ENCODE peak calls at places on chromosome 6, in four cellular contexts. W is IMR-90, T is adrenal gland, P is fibroblast of lung. F is an unnamed sample.

GRCh38 chr6:119881416-119881815 is 531.9 kb upstream of the MAN1A1 start:
- DNase-seq in W (no peak), T (peak; percentile 20), P (peak; percentile 27), F (no peak)

GRCh38 chr6:89260832-89261231 is 43.7 kb upstream of the GABRR1 start:
- DNase-seq in W (no peak), T (no peak), P (no peak), F (no peak)

GRCh38 chr6:151682922-151683321 is 124.6 kb upstream of the ESR1 start:
- DNase-seq in W (no peak), T (no peak), P (no peak), F (no peak)

GRCh38 chr6:722077-722524 is 29.2 kb upstream of the EXOC2 start:
- DNase-seq in W (peak; percentile 90), T (peak; percentile 57), P (peak; percentile 93), F (peak; percentile 90)

GRCh38 chr6:48068326-48069191 is 42.4 kb downstream of the PTCHD4 start:
- DNase-seq in W (no peak), T (no peak), P (no peak), F (no peak)

GRCh38 chr6:100271625-100272024 is 193.1 kb downstream of the SIM1 start:
- DNase-seq in W (no peak), T (no peak), P (no peak), F (no peak)

GRCh38 chr6:110542311-110543024 is 66.1 kb upstream of the SLC22A16 start:
- DNase-seq in W (no peak), T (no peak), P (no peak), F (no peak)

GRCh38 chr6:13472099-13472498 is 15.3 kb downstream of the GFOD1 start:
- DNase-seq in W (peak; percentile 30), T (no peak), P (peak; percentile 85), F (no peak)

GRCh38 chr6:170047813-170048212 is 243.1 kb downstream of the DLL1 start:
- DNase-seq in W (no peak), T (no peak), P (no peak), F (no peak)

GRCh38 chr6:106527979-106528378 is 101.3 kb downstream of the RTN4IP1 start:
- DNase-seq in W (peak; percentile 98), T (no peak), P (peak; percentile 95), F (no peak)

GRCh38 chr6:106199998-106200397 is 113.9 kb downstream of the PRDM1 start:
- DNase-seq in W (peak; percentile 93), T (no peak), P (peak; percentile 72), F (no peak)

GRCh38 chr6:138563650-138564049 is 64.4 kb upstream of the NHSL1 start:
- DNase-seq in W (no peak), T (no peak), P (no peak), F (no peak)

GRCh38 chr6:56356431-56356830 is 109.1 kb upstream of the COL21A1 start:
- DNase-seq in W (peak; percentile 44), T (no peak), P (peak; percentile 30), F (no peak)

GRCh38 chr6:81768150-81768942 is 15.9 kb upstream of the TENT5A start:
- DNase-seq in W (peak; percentile 32), T (no peak), P (peak; percentile 25), F (no peak)

GRCh38 chr6:133806358-133806757 is 82.6 kb upstream of the TCF21 start:
- DNase-seq in W (peak; percentile 72), T (no peak), P (peak; percentile 50), F (no peak)

GRCh38 chr6:166798652-166799051 is 157.7 kb downstream of the RNASET2 start:
- DNase-seq in W (no peak), T (no peak), P (no peak), F (peak; percentile 20)

GRCh38 chr6:43276180-43277082 is 21.6 kb upstream of the SLC22A7 start:
- DNase-seq in W (no peak), T (no peak), P (peak; percentile 16), F (no peak)

GRCh38 chr6:169452117-169452868 is 198.6 kb upstream of the THBS2 start:
- DNase-seq in W (peak; percentile 97), T (peak; percentile 66), P (peak; percentile 94), F (peak; percentile 90)

GRCh38 chr6:44104661-44105060 is 22.6 kb downstream of the MRPL14 start:
- DNase-seq in W (no peak), T (peak; percentile 73), P (no peak), F (no peak)

GRCh38 chr6:16403831-16404230 is 165.4 kb downstream of the GMPR start:
- DNase-seq in W (peak; percentile 27), T (no peak), P (peak; percentile 42), F (no peak)

GRCh38 chr6:142372348-142372747 is 70.5 kb downstream of the ADGRG6 start:
- DNase-seq in W (peak; percentile 79), T (no peak), P (no peak), F (no peak)

GRCh38 chr6:45540375-45540920 is 162.7 kb upstream of the SUPT3H start:
- DNase-seq in W (no peak), T (no peak), P (no peak), F (no peak)

GRCh38 chr6:45541934-45542333 is 164.2 kb upstream of the SUPT3H start:
- DNase-seq in W (no peak), T (no peak), P (no peak), F (no peak)

GRCh38 chr6:45538636-45539035 is 160.9 kb upstream of the SUPT3H start:
- DNase-seq in W (no peak), T (peak; percentile 25), P (no peak), F (peak; percentile 90)

GRCh38 chr6:45537539-45537938 is 159.8 kb upstream of the SUPT3H start:
- DNase-seq in W (no peak), T (no peak), P (no peak), F (no peak)

GRCh38 chr6:45539124-45539523 is 161.4 kb upstream of the SUPT3H start:
- DNase-seq in W (no peak), T (no peak), P (no peak), F (no peak)
- H3K27ac ChIP-seq in W (no peak overlapping the region), T (no peak overlapping the region), P (no peak overlapping the region), F (peak overlapping the region; percentile 75)

DNA sequence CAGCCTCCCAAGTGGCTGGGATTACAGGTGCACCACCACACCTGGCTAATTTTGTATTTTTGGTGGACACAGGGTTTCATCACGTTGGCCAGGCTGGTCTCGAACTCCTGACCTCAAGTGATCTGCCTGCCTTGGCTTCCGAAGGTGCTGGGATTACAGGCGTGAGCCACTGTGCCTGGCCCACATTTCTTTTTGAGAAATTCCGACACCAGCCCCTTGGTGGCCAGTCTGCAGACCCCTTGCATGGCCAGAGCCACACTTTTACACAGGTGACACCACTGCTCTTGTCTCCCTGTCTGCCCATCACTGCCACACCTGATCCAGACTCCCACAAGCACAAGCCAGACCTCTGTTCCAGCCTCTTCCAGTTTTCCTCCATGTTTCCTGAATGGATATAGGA is 33.0 kb downstream of the SRSF3 start:
- DNase-seq in W (no peak), T (no peak), P (no peak), F (no peak)
- H3K4me1 ChIP-seq in W (peaks cover 13% of the 10 kb centered on the region), T (peaks cover 8% of the 10 kb centered on the region), P (peaks cover 24% of the 10 kb centered on the region), F (peaks cover 23% of the 10 kb centered on the region)

GRCh38 chr6:131443514-131443913 is 129.5 kb upstream of the ARG1 start:
- DNase-seq in W (no peak), T (no peak), P (no peak), F (no peak)

DNA sequence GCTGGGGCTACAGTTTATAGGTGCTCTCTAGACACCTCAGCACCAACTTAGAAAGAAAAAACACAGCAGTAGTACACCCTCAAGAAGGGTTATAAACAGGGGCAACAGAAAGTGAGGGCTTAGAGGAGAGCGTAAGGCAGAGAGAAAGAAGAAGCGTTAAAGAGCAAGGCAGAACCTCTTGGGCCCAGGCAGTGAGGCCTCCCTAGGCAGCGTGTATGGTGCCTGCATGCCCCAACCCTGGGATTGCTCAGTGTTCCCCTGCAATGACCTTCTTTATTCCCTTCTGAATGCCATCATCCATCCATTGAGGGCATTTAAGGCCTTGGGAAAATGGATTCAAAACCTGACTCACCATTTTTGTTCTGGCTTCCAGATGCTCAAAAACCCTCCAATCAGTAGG is 130.0 kb upstream of the ARG1 start:
- DNase-seq in W (no peak), T (no peak), P (no peak), F (no peak)
- H3K4me3 ChIP-seq in W (no peak overlapping the region), T (no peak overlapping the region), P (no peak overlapping the region), F (no peak overlapping the region)

GRCh38 chr6:45851001-45851400 is 164.7 kb downstream of the CLIC5 start:
- DNase-seq in W (no peak), T (no peak), P (no peak), F (no peak)

GRCh38 chr6:45854343-45854742 is 161.3 kb downstream of the CLIC5 start:
- DNase-seq in W (no peak), T (no peak), P (no peak), F (peak; percentile 24)

GRCh38 chr6:45855642-45856408 is 159.8 kb downstream of the CLIC5 start:
- DNase-seq in W (no peak), T (no peak), P (no peak), F (no peak)
- H3K27ac ChIP-seq in W (no peak overlapping the region), T (no peak overlapping the region), P (no peak overlapping the region), F (no peak overlapping the region)

GRCh38 chr6:6696867-6697531 is 108.5 kb downstream of the LY86 start:
- DNase-seq in W (peak; percentile 65), T (peak; percentile 64), P (peak; percentile 78), F (peak; percentile 44)
- H3K4me1 ChIP-seq in W (peaks cover 5% of the 10 kb centered on the region), T (peaks cover 20% of the 10 kb centered on the region), P (peaks cover 18% of the 10 kb centered on the region), F (peaks cover 10% of the 10 kb centered on the region)

GRCh38 chr6:111566222-111566717 is 39.4 kb downstream of the TRAF3IP2 start:
- DNase-seq in W (peak; percentile 44), T (no peak), P (no peak), F (no peak)

GRCh38 chr6:111564482-111564945 is 41.2 kb downstream of the TRAF3IP2 start:
- DNase-seq in W (peak; percentile 74), T (peak; percentile 44), P (peak; percentile 57), F (peak; percentile 31)

GRCh38 chr6:111565316-111566221 is 40.1 kb downstream of the TRAF3IP2 start:
- DNase-seq in W (no peak), T (no peak), P (no peak), F (no peak)

GRCh38 chr6:111569951-111570350 is 35.7 kb downstream of the TRAF3IP2 start:
- DNase-seq in W (no peak), T (no peak), P (no peak), F (no peak)

DNA sequence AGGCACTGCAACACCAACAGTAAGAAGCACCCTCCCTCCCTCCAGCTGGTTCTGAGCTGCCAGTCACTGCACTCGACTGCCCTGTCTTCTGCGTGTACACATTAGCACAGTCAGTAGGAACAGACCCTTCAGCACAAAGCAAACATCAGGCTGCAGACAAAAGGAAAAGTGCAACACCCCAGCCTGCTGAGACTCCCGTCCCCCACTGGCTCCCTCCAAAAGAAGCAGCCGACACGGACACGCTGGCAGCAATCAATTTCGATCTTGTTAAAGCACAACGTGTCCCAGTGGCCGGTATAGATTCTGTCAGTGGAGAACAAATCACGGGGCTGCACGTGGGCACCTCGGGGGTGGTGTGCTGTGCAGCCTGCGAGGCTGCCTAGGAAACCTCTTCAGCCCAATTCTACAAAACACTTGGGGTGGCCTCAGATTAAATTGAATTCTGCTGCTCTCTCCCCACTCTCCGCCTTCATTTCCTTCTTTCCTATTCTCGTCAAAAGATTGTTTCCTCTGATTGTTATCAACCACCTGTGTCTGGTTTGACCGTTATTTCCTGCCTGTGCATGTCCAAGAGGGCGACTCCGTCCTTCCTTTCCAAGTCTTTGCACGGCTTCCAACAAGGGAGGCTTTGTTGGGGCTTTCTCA is 38.7 kb downstream of the TRAF3IP2 start:
- DNase-seq in W (no peak), T (no peak), P (peak; percentile 41), F (peak; percentile 40)
- H3K4me3 ChIP-seq in W (no peak overlapping the region), T (no peak overlapping the region), P (no peak overlapping the region), F (no peak overlapping the region)